ENCODE peak calls at places on chromosomes 3 and 15, in seven cellular contexts. One of them, this sample, is unnamed.

GRCh38 chr3:46218310-46218709 is 10.2 kb upstream of the CCR1 start:
- DNase-seq in A549: no peak
- DNase-seq in GM12892: no peak
- DNase-seq in fibroblast of lung: no peak
- DNase-seq in activated CD4-positive, alpha-beta T cell treated with anti-CD3 and anti-CD28 coated beads, Interleukin-2, amount 10 ng/mL, durations not matched to agents 7 days and 5 days: no peak
- DNase-seq in AG08396: no peak
- DNase-seq in activated gamma-delta T cell treated with Interleukin-2 at 50 U/mL for 16 hours: no peak
- DNase-seq in this sample: no peak

GRCh38 chr3:22156868-22157267 is 405.9 kb upstream of the ZNF385D start:
- DNase-seq in A549: no peak
- DNase-seq in fibroblast of lung: no peak
- DNase-seq in GM12892: no peak
- DNase-seq in activated CD4-positive, alpha-beta T cell treated with anti-CD3 and anti-CD28 coated beads, Interleukin-2, amount 10 ng/mL, durations not matched to agents 7 days and 5 days: no peak
- DNase-seq in activated gamma-delta T cell treated with Interleukin-2 at 50 U/mL for 16 hours: no peak
- DNase-seq in AG08396: no peak
- DNase-seq in this sample: no peak

GRCh38 chr15:56759450-56759845 is 26.1 kb upstream of the ZNF280D start:
- DNase-seq in AG08396: peak; percentile 65
- DNase-seq in fibroblast of lung: peak; percentile 98
- DNase-seq in activated gamma-delta T cell treated with Interleukin-2 at 50 U/mL for 16 hours: no peak
- DNase-seq in activated CD4-positive, alpha-beta T cell treated with anti-CD3 and anti-CD28 coated beads, Interleukin-2, amount 10 ng/mL, durations not matched to agents 7 days and 5 days: no peak
- DNase-seq in GM12892: no peak
- DNase-seq in A549: no peak
- DNase-seq in this sample: no peak

GRCh38 chr15:91304210-91304609 is 204.2 kb downstream of the SV2B start:
- DNase-seq in AG08396: no peak
- DNase-seq in fibroblast of lung: no peak
- DNase-seq in A549: no peak
- DNase-seq in activated gamma-delta T cell treated with Interleukin-2 at 50 U/mL for 16 hours: no peak
- DNase-seq in activated CD4-positive, alpha-beta T cell treated with anti-CD3 and anti-CD28 coated beads, Interleukin-2, amount 10 ng/mL, durations not matched to agents 7 days and 5 days: no peak
- DNase-seq in GM12892: no peak
- DNase-seq in this sample: no peak

GRCh38 chr3:149273096-149273751 is 51.6 kb upstream of the CP start:
- DNase-seq in A549: peak; percentile 62
- DNase-seq in fibroblast of lung: peak; percentile 79
- DNase-seq in GM12892: no peak
- DNase-seq in activated CD4-positive, alpha-beta T cell treated with anti-CD3 and anti-CD28 coated beads, Interleukin-2, amount 10 ng/mL, durations not matched to agents 7 days and 5 days: peak; percentile 54
- DNase-seq in activated gamma-delta T cell treated with Interleukin-2 at 50 U/mL for 16 hours: peak; percentile 9
- DNase-seq in AG08396: peak; percentile 66
- DNase-seq in this sample: peak; percentile 73

GRCh38 chr3:33833408-33834116 is 35.1 kb downstream of the PDCD6IP start:
- DNase-seq in GM12892: no peak
- DNase-seq in A549: no peak
- DNase-seq in AG08396: no peak
- DNase-seq in activated gamma-delta T cell treated with Interleukin-2 at 50 U/mL for 16 hours: no peak
- DNase-seq in activated CD4-positive, alpha-beta T cell treated with anti-CD3 and anti-CD28 coated beads, Interleukin-2, amount 10 ng/mL, durations not matched to agents 7 days and 5 days: no peak
- DNase-seq in fibroblast of lung: no peak
- DNase-seq in this sample: no peak

GRCh38 chr3:55461896-55462295 is 25.2 kb downstream of the WNT5A start:
- DNase-seq in AG08396: peak; percentile 40
- DNase-seq in GM12892: no peak
- DNase-seq in activated CD4-positive, alpha-beta T cell treated with anti-CD3 and anti-CD28 coated beads, Interleukin-2, amount 10 ng/mL, durations not matched to agents 7 days and 5 days: no peak
- DNase-seq in fibroblast of lung: peak; percentile 89
- DNase-seq in A549: no peak
- DNase-seq in activated gamma-delta T cell treated with Interleukin-2 at 50 U/mL for 16 hours: no peak
- DNase-seq in this sample: no peak

GRCh38 chr3:48018841-48019240 is 2.6 kb upstream of the MAP4 start:
- DNase-seq in A549: no peak
- DNase-seq in fibroblast of lung: peak; percentile 74
- DNase-seq in activated CD4-positive, alpha-beta T cell treated with anti-CD3 and anti-CD28 coated beads, Interleukin-2, amount 10 ng/mL, durations not matched to agents 7 days and 5 days: no peak
- DNase-seq in AG08396: no peak
- DNase-seq in activated gamma-delta T cell treated with Interleukin-2 at 50 U/mL for 16 hours: no peak
- DNase-seq in GM12892: no peak
- DNase-seq in this sample: no peak

GRCh38 chr3:138862531-138862923 is 27.8 kb upstream of the PIK3CB start:
- DNase-seq in GM12892: no peak
- DNase-seq in fibroblast of lung: peak; percentile 24
- DNase-seq in A549: no peak
- DNase-seq in AG08396: no peak
- DNase-seq in activated CD4-positive, alpha-beta T cell treated with anti-CD3 and anti-CD28 coated beads, Interleukin-2, amount 10 ng/mL, durations not matched to agents 7 days and 5 days: no peak
- DNase-seq in activated gamma-delta T cell treated with Interleukin-2 at 50 U/mL for 16 hours: no peak
- DNase-seq in this sample: no peak

GRCh38 chr3:189458536-189458935 is 172.7 kb upstream of the TP63 start:
- DNase-seq in AG08396: no peak
- DNase-seq in activated CD4-positive, alpha-beta T cell treated with anti-CD3 and anti-CD28 coated beads, Interleukin-2, amount 10 ng/mL, durations not matched to agents 7 days and 5 days: no peak
- DNase-seq in activated gamma-delta T cell treated with Interleukin-2 at 50 U/mL for 16 hours: no peak
- DNase-seq in A549: no peak
- DNase-seq in fibroblast of lung: peak; percentile 33
- DNase-seq in GM12892: no peak
- DNase-seq in this sample: no peak

GRCh38 chr3:125512135-125512920 is 7.7 kb downstream of the SNX4 start:
- DNase-seq in GM12892: no peak
- DNase-seq in A549: no peak
- DNase-seq in AG08396: no peak
- DNase-seq in activated CD4-positive, alpha-beta T cell treated with anti-CD3 and anti-CD28 coated beads, Interleukin-2, amount 10 ng/mL, durations not matched to agents 7 days and 5 days: no peak
- DNase-seq in fibroblast of lung: peak; percentile 61
- DNase-seq in activated gamma-delta T cell treated with Interleukin-2 at 50 U/mL for 16 hours: no peak
- DNase-seq in this sample: no peak

GRCh38 chr15:42053914-42054313 is 33.1 kb upstream of the PLA2G4E start:
- DNase-seq in activated gamma-delta T cell treated with Interleukin-2 at 50 U/mL for 16 hours: no peak
- DNase-seq in A549: no peak
- DNase-seq in AG08396: no peak
- DNase-seq in fibroblast of lung: no peak
- DNase-seq in GM12892: no peak
- DNase-seq in activated CD4-positive, alpha-beta T cell treated with anti-CD3 and anti-CD28 coated beads, Interleukin-2, amount 10 ng/mL, durations not matched to agents 7 days and 5 days: no peak
- DNase-seq in this sample: no peak

GRCh38 chr3:149180057-149180573 is 41.5 kb downstream of the CP start:
- DNase-seq in GM12892: no peak
- DNase-seq in A549: peak; percentile 93
- DNase-seq in fibroblast of lung: peak; percentile 99
- DNase-seq in AG08396: peak; percentile 85
- DNase-seq in activated gamma-delta T cell treated with Interleukin-2 at 50 U/mL for 16 hours: no peak
- DNase-seq in activated CD4-positive, alpha-beta T cell treated with anti-CD3 and anti-CD28 coated beads, Interleukin-2, amount 10 ng/mL, durations not matched to agents 7 days and 5 days: no peak
- DNase-seq in this sample: no peak

GRCh38 chr3:127469760-127470159 is 120.8 kb downstream of the TPRA1 start:
- DNase-seq in fibroblast of lung: no peak
- DNase-seq in A549: no peak
- DNase-seq in activated CD4-positive, alpha-beta T cell treated with anti-CD3 and anti-CD28 coated beads, Interleukin-2, amount 10 ng/mL, durations not matched to agents 7 days and 5 days: no peak
- DNase-seq in AG08396: no peak
- DNase-seq in GM12892: no peak
- DNase-seq in activated gamma-delta T cell treated with Interleukin-2 at 50 U/mL for 16 hours: no peak
- DNase-seq in this sample: no peak

GRCh38 chr3:188270423-188270972 is 116.5 kb downstream of the LPP start:
- DNase-seq in activated gamma-delta T cell treated with Interleukin-2 at 50 U/mL for 16 hours: no peak
- DNase-seq in fibroblast of lung: peak; percentile 98
- DNase-seq in AG08396: peak; percentile 61
- DNase-seq in GM12892: no peak
- DNase-seq in A549: no peak
- DNase-seq in activated CD4-positive, alpha-beta T cell treated with anti-CD3 and anti-CD28 coated beads, Interleukin-2, amount 10 ng/mL, durations not matched to agents 7 days and 5 days: no peak
- DNase-seq in this sample: no peak

GRCh38 chr3:32147935-32148334 is 41.5 kb downstream of the GPD1L start:
- DNase-seq in AG08396: no peak
- DNase-seq in GM12892: no peak
- DNase-seq in A549: no peak
- DNase-seq in fibroblast of lung: no peak
- DNase-seq in activated CD4-positive, alpha-beta T cell treated with anti-CD3 and anti-CD28 coated beads, Interleukin-2, amount 10 ng/mL, durations not matched to agents 7 days and 5 days: no peak
- DNase-seq in activated gamma-delta T cell treated with Interleukin-2 at 50 U/mL for 16 hours: no peak
- DNase-seq in this sample: no peak

GRCh38 chr15:78392430-78392829 is 45.6 kb upstream of the IREB2 start:
- DNase-seq in fibroblast of lung: no peak
- DNase-seq in GM12892: no peak
- DNase-seq in activated CD4-positive, alpha-beta T cell treated with anti-CD3 and anti-CD28 coated beads, Interleukin-2, amount 10 ng/mL, durations not matched to agents 7 days and 5 days: no peak
- DNase-seq in AG08396: no peak
- DNase-seq in activated gamma-delta T cell treated with Interleukin-2 at 50 U/mL for 16 hours: no peak
- DNase-seq in A549: no peak
- DNase-seq in this sample: no peak

GRCh38 chr15:68052431-68052830 is 1.7 kb upstream of the PIAS1 start:
- DNase-seq in fibroblast of lung: no peak
- DNase-seq in AG08396: no peak
- DNase-seq in activated gamma-delta T cell treated with Interleukin-2 at 50 U/mL for 16 hours: no peak
- DNase-seq in activated CD4-positive, alpha-beta T cell treated with anti-CD3 and anti-CD28 coated beads, Interleukin-2, amount 10 ng/mL, durations not matched to agents 7 days and 5 days: no peak
- DNase-seq in GM12892: no peak
- DNase-seq in A549: no peak
- DNase-seq in this sample: no peak

GRCh38 chr3:11228041-11228440 is 44.2 kb upstream of the ATG7 start:
- DNase-seq in fibroblast of lung: no peak
- DNase-seq in activated gamma-delta T cell treated with Interleukin-2 at 50 U/mL for 16 hours: no peak
- DNase-seq in A549: no peak
- DNase-seq in activated CD4-positive, alpha-beta T cell treated with anti-CD3 and anti-CD28 coated beads, Interleukin-2, amount 10 ng/mL, durations not matched to agents 7 days and 5 days: no peak
- DNase-seq in GM12892: no peak
- DNase-seq in AG08396: no peak
- DNase-seq in this sample: no peak

GRCh38 chr3:8793242-8793641 is 23.8 kb upstream of the OXTR start:
- DNase-seq in activated gamma-delta T cell treated with Interleukin-2 at 50 U/mL for 16 hours: no peak
- DNase-seq in fibroblast of lung: peak; percentile 88
- DNase-seq in activated CD4-positive, alpha-beta T cell treated with anti-CD3 and anti-CD28 coated beads, Interleukin-2, amount 10 ng/mL, durations not matched to agents 7 days and 5 days: no peak
- DNase-seq in A549: peak; percentile 68
- DNase-seq in AG08396: peak; percentile 40
- DNase-seq in GM12892: no peak
- DNase-seq in this sample: no peak

GRCh38 chr3:160735801-160736200 is 20.2 kb upstream of the PPM1L start:
- DNase-seq in activated gamma-delta T cell treated with Interleukin-2 at 50 U/mL for 16 hours: no peak
- DNase-seq in AG08396: no peak
- DNase-seq in fibroblast of lung: no peak
- DNase-seq in GM12892: no peak
- DNase-seq in A549: no peak
- DNase-seq in activated CD4-positive, alpha-beta T cell treated with anti-CD3 and anti-CD28 coated beads, Interleukin-2, amount 10 ng/mL, durations not matched to agents 7 days and 5 days: no peak
- DNase-seq in this sample: no peak

GRCh38 chr3:45958333-45958791 is 15.1 kb downstream of the CXCR6 start:
- DNase-seq in A549: no peak
- DNase-seq in activated gamma-delta T cell treated with Interleukin-2 at 50 U/mL for 16 hours: no peak
- DNase-seq in activated CD4-positive, alpha-beta T cell treated with anti-CD3 and anti-CD28 coated beads, Interleukin-2, amount 10 ng/mL, durations not matched to agents 7 days and 5 days: no peak
- DNase-seq in AG08396: peak; percentile 58
- DNase-seq in GM12892: no peak
- DNase-seq in fibroblast of lung: peak; percentile 59
- DNase-seq in this sample: peak; percentile 44

GRCh38 chr15:99706557-99707303 is 26.5 kb downstream of the LYSMD4 start:
- DNase-seq in A549: no peak
- DNase-seq in AG08396: no peak
- DNase-seq in fibroblast of lung: no peak
- DNase-seq in activated CD4-positive, alpha-beta T cell treated with anti-CD3 and anti-CD28 coated beads, Interleukin-2, amount 10 ng/mL, durations not matched to agents 7 days and 5 days: peak; percentile 59
- DNase-seq in activated gamma-delta T cell treated with Interleukin-2 at 50 U/mL for 16 hours: peak; percentile 20
- DNase-seq in GM12892: no peak
- DNase-seq in this sample: no peak

GRCh38 chr3:128846501-128846900 is 32.9 kb upstream of the ACAD9 start:
- DNase-seq in AG08396: no peak
- DNase-seq in GM12892: no peak
- DNase-seq in activated gamma-delta T cell treated with Interleukin-2 at 50 U/mL for 16 hours: no peak
- DNase-seq in fibroblast of lung: no peak
- DNase-seq in A549: no peak
- DNase-seq in activated CD4-positive, alpha-beta T cell treated with anti-CD3 and anti-CD28 coated beads, Interleukin-2, amount 10 ng/mL, durations not matched to agents 7 days and 5 days: no peak
- DNase-seq in this sample: no peak

GRCh38 chr15:39580630-39581500 is at the start of gene THBS1:
- DNase-seq in AG08396: peak; percentile 93
- DNase-seq in activated CD4-positive, alpha-beta T cell treated with anti-CD3 and anti-CD28 coated beads, Interleukin-2, amount 10 ng/mL, durations not matched to agents 7 days and 5 days: peak; percentile 13
- DNase-seq in A549: peak; percentile 57
- DNase-seq in fibroblast of lung: peak; percentile 93
- DNase-seq in activated gamma-delta T cell treated with Interleukin-2 at 50 U/mL for 16 hours: peak; percentile 38
- DNase-seq in GM12892: peak; percentile 6
- DNase-seq in this sample: peak; percentile 43

GRCh38 chr15:84872009-84872900 is 12.2 kb upstream of the SLC28A1 start:
- DNase-seq in GM12892: no peak
- DNase-seq in AG08396: no peak
- DNase-seq in fibroblast of lung: peak; percentile 13
- DNase-seq in activated CD4-positive, alpha-beta T cell treated with anti-CD3 and anti-CD28 coated beads, Interleukin-2, amount 10 ng/mL, durations not matched to agents 7 days and 5 days: no peak
- DNase-seq in activated gamma-delta T cell treated with Interleukin-2 at 50 U/mL for 16 hours: no peak
- DNase-seq in A549: no peak
- DNase-seq in this sample: no peak

GRCh38 chr3:44955917-44956316 is 20.1 kb downstream of the ZDHHC3 start:
- DNase-seq in activated CD4-positive, alpha-beta T cell treated with anti-CD3 and anti-CD28 coated beads, Interleukin-2, amount 10 ng/mL, durations not matched to agents 7 days and 5 days: no peak
- DNase-seq in fibroblast of lung: no peak
- DNase-seq in AG08396: no peak
- DNase-seq in activated gamma-delta T cell treated with Interleukin-2 at 50 U/mL for 16 hours: no peak
- DNase-seq in A549: no peak
- DNase-seq in GM12892: no peak
- DNase-seq in this sample: no peak

This sample was measured in immature natural killer cell.